ENCODE peak calls at places on chromosomes 4 and X, in seven cellular contexts. P is HTR-8/SVneo, I is D341Med, B is K562, F is neuronal stem cell, U is HL-60, N is fibroblast of the aortic adventitia. R is an unnamed sample.

GRCh38 chr4:7960017-7960789 is 20.5 kb upstream of the AFAP1 start:
- DNase-seq in F (no peak), U (no peak), B (no peak), P (no peak), I (no peak), N (no peak), R (no peak)

GRCh38 chr4:39051454-39051853 is 10.6 kb upstream of the KLHL5 start:
- DNase-seq in I (no peak), F (no peak), B (no peak), P (no peak), N (no peak), U (no peak), R (no peak)

GRCh38 chr4:80035336-80035735 is 37.7 kb downstream of the ANTXR2 start:
- DNase-seq in P (no peak), B (no peak), U (no peak), N (no peak), I (no peak), F (no peak), R (no peak)

GRCh38 chrX:43679778-43680177 is 23.7 kb downstream of the MAOA start:
- DNase-seq in P (no peak), U (no peak), F (no peak), B (no peak), I (no peak), N (peak; percentile 36), R (no peak)

GRCh38 chr4:147639388-147639787 is 22.2 kb downstream of the TMEM184C start:
- DNase-seq in P (no peak), N (peak; percentile 52), U (no peak), B (no peak), I (no peak), F (no peak), R (no peak)

GRCh38 chr4:2812985-2813384 is 20.1 kb downstream of the SH3BP2 start:
- DNase-seq in B (no peak), P (no peak), U (no peak), N (no peak), I (no peak), F (no peak), R (no peak)

GRCh38 chr4:13024147-13025105 is 459.7 kb downstream of the RAB28 start:
- DNase-seq in I (no peak), N (no peak), U (no peak), B (no peak), P (no peak), F (no peak), R (no peak)

GRCh38 chr4:186144596-186145569 is 40.4 kb downstream of the FAM149A start:
- DNase-seq in U (no peak), I (peak; percentile 92), N (peak; percentile 52), F (peak; percentile 77), B (peak; percentile 18), P (peak; percentile 46), R (peak; percentile 48)

GRCh38 chrX:10514891-10515290 is 105.5 kb downstream of the MID1 start:
- DNase-seq in I (no peak), B (no peak), F (no peak), P (no peak), N (peak; percentile 58), U (no peak), R (no peak)

GRCh38 chr4:964346-965025 is 8.9 kb downstream of the DGKQ start:
- DNase-seq in N (no peak), I (no peak), P (no peak), F (no peak), B (no peak), U (no peak), R (no peak)

GRCh38 chrX:46959985-46960700 is 47.9 kb downstream of the JADE3 start:
- DNase-seq in P (no peak), F (no peak), U (no peak), B (no peak), I (no peak), N (no peak), R (no peak)

GRCh38 chrX:25721564-25721963 is 416.6 kb upstream of the MAGEB18 start:
- DNase-seq in B (no peak), N (peak; percentile 18), P (no peak), I (no peak), F (peak; percentile 0), U (no peak), R (peak; percentile 41)

GRCh38 chr4:186765138-186765537 is 41.5 kb upstream of the FAT1 start:
- DNase-seq in F (no peak), B (peak; percentile 55), I (no peak), U (no peak), P (no peak), N (peak; percentile 28), R (peak; percentile 3)